ENCODE peak calls at places on chromosome 16, in six cellular contexts. S is K562, P is lower leg skin, L is GM12892, E is uterus, T is prostate gland. H is an unnamed sample.

GRCh38 chr16:81523387-81524115 is 78.9 kb downstream of the CMIP start:
- DNase-seq in S (no peak), P (peak), L (no peak), E (peak), T (peak), H (no peak)

GRCh38 chr16:84483882-84484565 is 20.4 kb downstream of the MEAK7 start:
- DNase-seq in S (no peak), P (no peak), L (no peak), E (no peak), T (no peak), H (no peak)

GRCh38 chr16:66886346-66886745 is 6.0 kb downstream of the PDP2 start:
- DNase-seq in S (no peak), P (no peak), L (no peak), E (no peak), T (no peak), H (no peak)

GRCh38 chr16:80852261-80852872 is 48.0 kb upstream of the CDYL2 start:
- DNase-seq in S (peak), P (no peak), L (no peak), E (no peak), T (no peak), H (no peak)

GRCh38 chr16:19980866-19981265 is 92.8 kb downstream of the GPR139 start:
- DNase-seq in S (peak), P (no peak), L (no peak), E (no peak), T (no peak), H (no peak)

GRCh38 chr16:35751191-35751941 is 2292.0 kb downstream of the TP53TG3F start:
- DNase-seq in S (no peak), P (peak), L (no peak), E (no peak), T (no peak), H (no peak)

GRCh38 chr16:10558746-10559641 is 21.4 kb downstream of the EMP2 start:
- DNase-seq in S (no peak), P (no peak), L (no peak), E (peak), T (peak), H (no peak)

GRCh38 chr16:24652803-24653202 is 76.6 kb upstream of the TNRC6A start:
- DNase-seq in S (no peak), P (no peak), L (no peak), E (no peak), T (no peak), H (no peak)

GRCh38 chr16:86911311-86911999 is 333.1 kb downstream of the FOXL1 start:
- DNase-seq in S (no peak), P (no peak), L (no peak), E (no peak), T (no peak), H (no peak)

GRCh38 chr16:55703003-55704001 is 47.5 kb downstream of the SLC6A2 start:
- DNase-seq in S (peak), P (peak), L (no peak), E (no peak), T (peak), H (no peak)

GRCh38 chr16:8847623-8848022 is 21.2 kb downstream of the CARHSP1 start:
- DNase-seq in S (no peak), P (no peak), L (no peak), E (no peak), T (no peak), H (no peak)

GRCh38 chr16:67892375-67892774 is 679 bp upstream of the PSKH1 start:
- DNase-seq in S (no peak), P (no peak), L (no peak), E (no peak), T (no peak), H (no peak)

GRCh38 chr16:16042076-16042475 is 92.7 kb downstream of the ABCC1 start:
- DNase-seq in S (no peak), P (no peak), L (no peak), E (no peak), T (peak), H (no peak)

GRCh38 chr16:11315499-11315898 is 29.8 kb upstream of the RMI2 start:
- DNase-seq in S (no peak), P (no peak), L (no peak), E (no peak), T (no peak), H (no peak)

GRCh38 chr16:29663020-29663828 is at the start of gene SPN:
- DNase-seq in S (peak), P (no peak), L (peak), E (no peak), T (no peak), H (no peak)

GRCh38 chr16:77732241-77732946 is 10.1 kb downstream of the NUDT7 start:
- DNase-seq in S (no peak), P (no peak), L (no peak), E (no peak), T (no peak), H (no peak)

GRCh38 chr16:79777679-79778078 is 177.1 kb upstream of the MAF start:
- DNase-seq in S (no peak), P (no peak), L (no peak), E (no peak), T (no peak), H (no peak)

GRCh38 chr16:6684076-6684673 is 648.5 kb upstream of the RBFOX1 start:
- DNase-seq in S (peak), P (no peak), L (no peak), E (no peak), T (peak), H (no peak)

GRCh38 chr16:73101568-73101967 is 53.6 kb upstream of the ZFHX3 start:
- DNase-seq in S (no peak), P (no peak), L (no peak), E (no peak), T (no peak), H (no peak)

GRCh38 chr16:9256196-9256595 is 164.8 kb downstream of the HAPSTR1 start:
- DNase-seq in S (peak), P (no peak), L (peak), E (no peak), T (no peak), H (no peak)

GRCh38 chr16:80824623-80825364 is 20.4 kb upstream of the CDYL2 start:
- DNase-seq in S (peak), P (no peak), L (no peak), E (no peak), T (peak), H (peak)

GRCh38 chr16:27777527-27777926 is 227.6 kb downstream of the KATNIP start:
- DNase-seq in S (no peak), P (no peak), L (no peak), E (no peak), T (no peak), H (no peak)

GRCh38 chr16:85577899-85578598 is 35.1 kb upstream of the GSE1 start:
- DNase-seq in S (no peak), P (no peak), L (no peak), E (no peak), T (no peak), H (no peak)

GRCh38 chr16:31356566-31357323 is 1.8 kb downstream of the ITGAX start:
- DNase-seq in S (no peak), P (no peak), L (no peak), E (no peak), T (no peak), H (no peak)

GRCh38 chr16:73172621-73173312 is 124.8 kb upstream of the ZFHX3 start:
- DNase-seq in S (peak), P (peak), L (no peak), E (peak), T (peak), H (no peak)

GRCh38 chr16:24819462-24820040 is 26.2 kb upstream of the SLC5A11 start:
- DNase-seq in S (no peak), P (no peak), L (no peak), E (no peak), T (no peak), H (no peak)

GRCh38 chr16:87582221-87582965 is 19.9 kb upstream of the JPH3 start:
- DNase-seq in S (peak), P (peak), L (no peak), E (peak), T (no peak), H (no peak)

GRCh38 chr16:4070936-4071335 is 45.3 kb downstream of the ADCY9 start:
- DNase-seq in S (no peak), P (no peak), L (no peak), E (no peak), T (no peak), H (no peak)
- TF ChIP-seq POLR2A in S (no peak), P (no peak), L (no peak), E (no peak), T (no peak), H (no peak)

DNA sequence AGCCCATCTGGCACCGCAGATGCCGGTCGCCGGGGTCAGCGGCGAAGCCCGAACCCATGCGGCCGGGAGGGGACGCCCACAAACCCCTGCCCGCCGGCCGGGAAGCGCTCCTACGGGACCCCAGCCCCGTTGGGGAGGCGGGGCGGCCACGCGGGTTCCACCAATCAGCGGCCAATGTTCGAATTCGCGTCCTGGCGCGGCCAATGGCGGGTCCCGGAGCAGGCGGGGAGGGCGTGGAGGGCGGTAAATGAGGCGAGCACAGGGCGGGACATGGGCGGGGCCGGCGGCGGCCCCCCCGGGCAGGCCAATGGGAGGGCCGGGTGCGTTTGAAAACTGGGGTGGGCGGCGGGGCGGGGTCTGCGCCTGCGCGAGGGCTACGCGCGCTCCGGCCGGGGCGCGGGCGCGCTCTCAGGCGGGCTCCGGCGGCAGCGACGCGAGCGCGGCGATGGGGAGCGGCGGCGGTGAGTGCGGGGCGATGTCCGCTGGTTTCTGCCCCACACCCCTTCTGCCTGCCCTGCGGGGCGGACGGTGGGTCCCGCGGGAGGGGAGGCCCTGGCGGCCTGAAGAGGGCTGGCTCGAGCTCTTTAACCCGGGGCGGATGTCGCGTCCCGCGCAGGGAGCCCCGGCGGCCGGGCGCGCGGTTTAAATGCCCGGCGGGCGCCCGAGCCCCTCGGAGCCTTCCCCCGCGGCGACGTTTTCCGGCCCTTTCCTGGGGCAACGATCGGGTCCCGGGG is at the start of gene CCNF:
- DNase-seq in S (peak), P (peak), L (peak), E (peak), T (peak), H (peak)
- TF ChIP-seq POLR2A in S (peak), P (no peak), L (peak), E (peak), T (peak), H (peak)

GRCh38 chr16:58515871-58516767 is 802 bp downstream of the SETD6 start:
- DNase-seq in S (peak), P (no peak), L (peak), E (no peak), T (no peak), H (no peak)

GRCh38 chr16:58516768-58517107 is 1.4 kb downstream of the SETD6 start:
- DNase-seq in S (no peak), P (no peak), L (no peak), E (no peak), T (no peak), H (no peak)

GRCh38 chr16:58518083-58518979 is 3.0 kb downstream of the SETD6 start:
- DNase-seq in S (no peak), P (no peak), L (no peak), E (no peak), T (no peak), H (peak)

GRCh38 chr16:58513874-58514273 is 1.4 kb upstream of the SETD6 start:
- DNase-seq in S (no peak), P (no peak), L (no peak), E (no peak), T (no peak), H (no peak)

DNA sequence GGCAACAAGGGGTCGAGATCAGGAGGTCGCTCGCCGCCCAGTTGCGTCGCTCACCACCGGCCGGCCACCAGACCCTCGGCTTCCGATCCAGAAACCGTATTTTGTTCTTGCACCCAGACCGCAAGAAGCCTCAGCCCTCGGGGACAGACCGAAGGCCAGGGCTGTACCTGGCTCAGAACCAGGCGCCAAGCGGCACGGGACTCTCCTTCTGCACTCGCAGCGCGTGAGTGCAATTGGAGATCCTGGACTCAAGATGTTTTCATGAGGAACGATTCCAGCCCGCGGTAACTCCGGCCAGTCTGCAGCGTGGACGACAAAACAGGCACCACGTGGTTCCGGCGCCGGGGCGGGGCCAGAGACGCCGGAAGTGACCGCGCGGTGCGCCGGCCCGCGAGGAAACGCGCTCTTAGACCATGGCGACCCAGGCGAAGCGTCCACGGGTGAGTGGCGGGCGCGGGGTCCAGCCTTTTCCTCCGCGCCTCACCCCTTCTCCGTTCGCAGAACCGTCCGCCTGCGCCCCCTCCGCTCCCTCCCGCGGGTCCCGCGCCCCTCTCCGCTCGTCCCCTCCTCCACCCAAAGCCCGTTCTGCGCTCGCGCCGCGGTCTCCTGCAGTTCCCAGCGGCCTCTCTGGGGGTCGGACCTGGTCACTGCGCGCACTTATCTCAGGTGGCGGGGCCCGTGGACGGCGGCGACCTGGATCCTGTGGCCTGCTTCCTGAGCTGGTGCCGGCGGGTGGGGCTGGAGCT is at the start of gene SETD6:
- DNase-seq in S (peak), P (peak), L (peak), E (peak), T (peak), H (no peak)
- TF ChIP-seq POLR2A in S (peak), P (no peak), L (peak), E (peak), T (peak), H (peak)

GRCh38 chr16:49405123-49405522 is 31.5 kb downstream of the C16orf78 start:
- DNase-seq in S (no peak), P (no peak), L (no peak), E (no peak), T (no peak), H (no peak)

GRCh38 chr16:49411121-49411970 is 37.7 kb downstream of the C16orf78 start:
- DNase-seq in S (no peak), P (no peak), L (no peak), E (no peak), T (no peak), H (no peak)

GRCh38 chr16:49407873-49408565 is 34.4 kb downstream of the C16orf78 start:
- DNase-seq in S (peak), P (peak), L (peak), E (peak), T (peak), H (peak)

GRCh38 chr16:49410226-49410625 is 36.6 kb downstream of the C16orf78 start:
- DNase-seq in S (no peak), P (no peak), L (no peak), E (no peak), T (no peak), H (no peak)

DNA sequence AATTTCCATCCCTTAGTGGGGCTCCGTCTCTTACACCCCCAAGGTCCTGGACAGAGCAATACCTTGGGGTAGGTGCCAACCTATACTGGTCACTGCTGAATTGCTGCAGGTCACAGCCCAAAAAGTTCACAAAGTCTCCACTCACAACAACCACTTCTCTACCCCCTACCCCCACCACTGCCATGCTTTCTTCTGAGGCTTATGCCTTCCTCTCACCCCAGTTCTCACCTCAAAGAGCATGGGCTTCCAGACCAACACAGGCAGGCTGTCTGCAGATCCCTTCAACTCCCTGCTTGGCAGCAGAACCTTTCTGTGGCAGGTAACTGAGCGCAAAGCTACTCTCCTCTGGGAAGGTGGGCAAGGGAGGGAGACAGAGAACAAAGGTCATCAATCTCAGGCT is 35.5 kb downstream of the C16orf78 start:
- DNase-seq in S (no peak), P (no peak), L (no peak), E (no peak), T (no peak), H (no peak)
- TF ChIP-seq POLR2A in S (no peak), P (no peak), L (no peak), E (no peak), T (no peak), H (no peak)

DNA sequence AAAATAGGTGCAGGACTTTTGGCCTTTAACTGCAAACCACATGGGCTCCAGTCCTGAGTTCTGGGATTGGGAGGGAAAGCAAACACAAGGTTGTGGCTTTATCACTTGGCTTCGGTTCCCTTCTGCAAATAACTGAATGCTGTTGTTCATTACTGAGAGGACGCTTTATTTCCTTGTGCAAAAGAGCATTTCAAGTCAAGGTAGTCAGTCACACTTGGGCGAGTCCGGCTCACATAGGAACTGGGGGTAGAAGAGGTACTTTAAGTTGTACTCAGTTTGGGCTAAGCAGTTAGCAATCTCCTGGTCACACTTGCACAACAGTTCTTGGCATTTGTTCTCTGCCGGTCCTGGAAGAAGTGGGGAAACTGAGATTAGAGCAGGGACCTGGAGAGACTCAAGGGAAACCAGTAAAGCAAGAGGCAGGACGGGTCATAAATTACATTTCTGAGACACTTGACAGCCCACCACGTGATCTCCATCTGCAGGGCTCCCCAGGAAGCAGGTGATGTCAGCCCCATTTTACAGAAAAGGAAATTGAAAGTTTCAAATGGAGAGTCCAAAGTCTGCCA is 21.6 kb downstream of the PLA2G10 start:
- DNase-seq in S (peak), P (no peak), L (peak), E (no peak), T (no peak), H (peak)
- TF ChIP-seq POLR2A in S (no peak), P (no peak), L (no peak), E (no peak), T (no peak), H (no peak)

GRCh38 chr16:56936950-56937349 is 5.0 kb downstream of the HERPUD1 start:
- DNase-seq in S (no peak), P (no peak), L (no peak), E (no peak), T (no peak), H (no peak)

GRCh38 chr16:56936491-56936890 is 4.5 kb downstream of the HERPUD1 start:
- DNase-seq in S (no peak), P (no peak), L (no peak), E (no peak), T (no peak), H (no peak)

GRCh38 chr16:56941092-56941491 is 9.2 kb downstream of the HERPUD1 start:
- DNase-seq in S (no peak), P (no peak), L (no peak), E (no peak), T (no peak), H (no peak)

GRCh38 chr16:56939801-56940200 is 7.9 kb downstream of the HERPUD1 start:
- DNase-seq in S (no peak), P (no peak), L (no peak), E (no peak), T (no peak), H (no peak)

DNA sequence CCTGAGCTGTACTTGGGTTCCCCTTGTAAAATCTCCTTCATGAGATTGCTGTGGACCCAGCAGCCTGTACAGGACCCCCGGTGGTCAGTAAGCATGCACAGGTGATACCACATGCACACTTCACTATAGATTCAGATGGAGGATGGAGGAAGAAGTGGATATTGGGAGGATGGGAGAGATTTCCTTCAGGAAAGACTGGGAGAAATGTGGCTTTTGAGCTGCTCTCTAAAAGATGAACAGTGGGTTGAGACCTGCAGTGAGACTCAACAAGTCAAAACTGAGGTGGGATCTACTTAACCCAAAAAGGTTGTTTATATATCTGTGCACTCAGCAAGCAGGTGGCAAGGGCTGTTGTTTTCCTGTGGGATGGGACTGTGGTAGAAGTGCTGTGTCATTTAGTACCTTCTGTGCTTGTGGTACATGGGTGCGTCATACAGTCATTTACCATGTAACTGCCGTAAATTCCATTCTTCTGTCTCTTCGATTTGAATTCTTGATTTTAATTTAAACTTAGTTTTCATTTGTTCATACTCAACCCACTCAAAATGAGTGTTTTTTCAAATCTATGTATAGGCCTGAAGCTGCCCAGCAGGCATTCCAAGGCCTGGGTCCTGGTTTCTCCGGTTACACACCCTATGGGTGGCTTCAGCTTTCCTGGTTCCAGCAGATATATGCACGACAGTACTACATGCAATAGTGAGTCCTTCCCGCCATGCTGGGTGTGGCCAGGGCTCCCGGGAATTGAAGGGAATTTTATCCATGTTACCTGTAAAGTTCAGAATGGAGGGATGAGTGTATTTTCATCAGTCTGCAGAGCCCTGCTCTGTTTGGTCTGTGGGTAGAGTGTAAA is 6.9 kb downstream of the HERPUD1 start:
- DNase-seq in S (no peak), P (no peak), L (no peak), E (no peak), T (no peak), H (no peak)
- TF ChIP-seq POLR2A in S (peak), P (no peak), L (peak), E (no peak), T (no peak), H (peak)